ENCODE peak calls at places on chromosomes 12 and 14, in four cellular contexts. Y, I, U and O are unnamed samples.

GRCh38 chr14:105701456-105702274 is 175.3 kb downstream of the TMEM121 start:
- DNase-seq in Y (no peak), I (no peak), U (no peak), O (no peak)

GRCh38 chr12:132904718-132905328 is 17.4 kb upstream of the CHFR start:
- DNase-seq in I (peak), Y (peak), U (no peak), O (peak)

GRCh38 chr12:50887191-50887590 is 44.5 kb downstream of the TMPRSS12 start:
- DNase-seq in I (no peak), U (no peak), Y (peak), O (no peak)

GRCh38 chr12:58378038-58378437 is 436.7 kb downstream of the ATP23 start:
- DNase-seq in I (no peak), U (no peak), Y (no peak), O (no peak)

GRCh38 chr14:54175298-54175942 is 218.8 kb upstream of the BMP4 start:
- DNase-seq in U (peak), Y (peak), I (peak), O (peak)

GRCh38 chr12:88237954-88238353 is 95.8 kb downstream of the TMTC3 start:
- DNase-seq in U (peak), I (peak), Y (peak), O (no peak)

GRCh38 chr12:129532707-129533499 is 370.9 kb downstream of the TMEM132D start:
- DNase-seq in U (no peak), I (no peak), Y (no peak), O (no peak)

GRCh38 chr12:101474248-101474647 is 888 bp upstream of the SPIC start:
- DNase-seq in Y (no peak), U (no peak), I (no peak), O (no peak)

GRCh38 chr12:47822863-47823262 is 3.2 kb upstream of the HDAC7 start:
- DNase-seq in Y (peak), U (peak), I (no peak), O (no peak)

GRCh38 chr12:43038991-43039390 is 449.4 kb upstream of the PRICKLE1 start:
- DNase-seq in U (no peak), Y (no peak), I (peak), O (no peak)

GRCh38 chr14:95265106-95266094 is 54.3 kb downstream of the CLMN start:
- DNase-seq in Y (peak), U (peak), I (peak), O (peak)

GRCh38 chr14:87615822-87616679 is 376.9 kb downstream of the GALC start:
- DNase-seq in U (peak), Y (peak), I (peak), O (peak)
- H3K4me3 ChIP-seq in U (no peak), Y (no peak), I (no peak), O (no peak)

DNA sequence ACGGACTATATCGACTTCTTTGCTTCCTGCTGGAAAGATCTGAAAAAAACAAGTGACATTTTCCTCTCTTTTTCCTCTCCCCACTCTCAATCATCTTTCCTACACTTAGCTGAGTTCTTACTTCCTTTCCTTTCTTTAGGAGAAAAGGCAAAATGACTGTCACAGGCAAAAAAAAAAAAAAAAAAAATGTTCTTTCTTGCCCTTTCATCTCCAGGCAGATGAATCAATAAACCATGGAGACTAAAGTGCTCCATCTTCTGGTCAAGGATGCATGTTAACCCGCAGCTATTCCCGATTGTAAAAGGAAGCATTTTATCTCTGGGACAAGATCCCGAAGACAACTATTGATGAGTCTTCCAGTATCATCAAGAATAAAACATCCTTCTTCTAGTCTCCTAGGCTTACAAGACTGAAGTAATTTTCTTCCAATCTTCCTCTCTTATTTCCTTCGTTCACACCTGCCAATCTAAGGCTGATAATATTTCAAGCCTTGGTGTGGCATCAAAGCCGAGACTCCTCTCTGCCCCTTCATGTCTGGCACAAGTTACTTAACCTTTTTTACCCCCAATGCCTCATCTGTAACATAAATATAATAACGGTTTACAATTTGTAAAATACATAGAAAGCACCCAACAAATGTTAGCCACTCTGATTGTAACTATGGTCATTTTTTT is 94.2 kb upstream of the PLEKHG7 start:
- DNase-seq in U (peak), I (peak), Y (peak), O (no peak)
- TF ChIP-seq CTCF in U (peak), I (peak), Y (peak), O (no peak)

GRCh38 chr12:20444595-20445170 is 76.3 kb downstream of the PDE3A start:
- DNase-seq in Y (no peak), I (no peak), U (no peak), O (no peak)
- H3K4me3 ChIP-seq in Y (no peak), I (no peak), U (no peak), O (no peak)

DNA sequence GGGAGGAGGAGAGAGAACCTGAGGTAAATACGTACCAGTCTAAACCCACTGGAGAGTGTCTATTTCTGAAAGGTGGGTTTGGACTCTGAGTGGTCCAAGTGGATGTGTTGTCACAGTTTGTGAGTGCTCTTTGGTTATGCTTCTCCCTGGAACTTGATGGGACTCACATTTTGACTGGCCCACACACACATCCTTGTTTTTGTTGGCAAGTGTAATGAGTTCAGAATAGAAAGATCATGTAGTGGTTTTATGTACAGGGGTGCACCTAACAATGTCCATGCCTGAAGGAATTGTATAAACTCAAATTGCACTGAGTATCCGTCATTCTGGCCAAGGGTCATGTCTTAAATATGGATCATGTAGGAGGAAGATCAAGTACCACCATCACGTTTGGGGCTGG is 4.8 kb downstream of the PPFIBP1 start:
- DNase-seq in Y (no peak), I (peak), U (no peak), O (no peak)
- TF ChIP-seq CTCF in Y (no peak), I (no peak), U (no peak), O (no peak)

GRCh38 chr12:53981652-53982565 is 3.0 kb upstream of the HOXC10 start:
- DNase-seq in U (no peak), Y (peak), I (no peak), O (no peak)
- H3K4me3 ChIP-seq in U (no peak), Y (peak), I (no peak), O (no peak)

GRCh38 chr14:47044841-47045240 is 393.3 kb upstream of the RPL10L start:
- DNase-seq in U (peak), I (peak), Y (no peak), O (peak)

GRCh38 chr14:47039336-47039735 is 387.8 kb upstream of the RPL10L start:
- DNase-seq in U (no peak), I (no peak), Y (no peak), O (no peak)

GRCh38 chr14:47040490-47040889 is 388.9 kb upstream of the RPL10L start:
- DNase-seq in I (no peak), U (peak), Y (no peak), O (no peak)
- TF ChIP-seq CTCF in I (peak), U (peak), Y (no peak), O (no peak)

GRCh38 chr12:21942377-21942703 is 1.1 kb upstream of the ABCC9 start:
- DNase-seq in U (no peak), I (no peak), Y (no peak), O (no peak)
- H3K4me3 ChIP-seq in U (peak), I (peak), Y (peak), O (no peak)

GRCh38 chr12:79344855-79345840 is 345.6 kb downstream of the PAWR start:
- DNase-seq in Y (peak), I (peak), U (peak), O (no peak)
- TF ChIP-seq CTCF in Y (peak), I (peak), U (peak), O (no peak)

GRCh38 chr12:6791931-6792520 is 2.7 kb downstream of the CD4 start:
- DNase-seq in Y (no peak), I (no peak), U (no peak), O (no peak)
- H3K4me3 ChIP-seq in Y (no peak), I (no peak), U (no peak), O (peak)

GRCh38 chr12:97557116-97557515 is 94.5 kb downstream of the RMST start:
- DNase-seq in I (no peak), U (no peak), Y (no peak), O (no peak)

GRCh38 chr12:97560359-97560758 is 97.8 kb downstream of the RMST start:
- DNase-seq in Y (no peak), I (no peak), U (no peak), O (no peak)

GRCh38 chr12:97552410-97553050 is 89.9 kb downstream of the RMST start:
- DNase-seq in I (no peak), Y (no peak), U (peak), O (no peak)

GRCh38 chr12:97555547-97556200 is 93.1 kb downstream of the RMST start:
- DNase-seq in Y (no peak), I (peak), U (no peak), O (no peak)

DNA sequence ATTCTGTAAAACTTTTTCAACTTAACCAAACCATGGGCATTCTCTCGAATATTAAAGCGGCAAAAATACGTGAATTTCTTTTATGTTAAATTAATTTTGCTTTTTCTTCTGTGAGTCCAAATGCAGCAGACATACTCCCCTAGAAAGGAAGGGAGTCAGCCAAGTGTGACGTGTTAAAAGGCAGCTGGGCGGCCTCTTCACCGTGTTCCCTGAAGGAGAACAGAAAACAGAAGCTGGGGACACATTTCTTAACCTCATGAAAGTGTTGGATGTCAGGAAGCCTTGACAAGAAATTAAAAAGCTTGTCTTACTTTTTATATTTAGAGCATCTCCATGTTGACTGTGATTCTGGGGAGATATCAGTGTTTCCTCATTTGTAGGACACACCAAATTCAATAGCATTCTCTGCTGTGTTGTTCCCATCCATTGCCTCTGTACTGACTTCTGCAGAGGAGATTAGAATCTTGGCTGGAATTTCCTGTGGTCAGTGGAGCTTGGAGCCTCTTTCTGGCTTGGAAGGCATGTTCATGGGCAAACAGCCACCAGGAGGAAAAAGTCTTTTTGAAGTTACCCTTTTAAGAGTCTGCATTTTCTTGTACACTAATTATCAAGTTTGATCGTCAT is 93.7 kb downstream of the RMST start:
- DNase-seq in U (peak), Y (no peak), I (peak), O (peak)
- TF ChIP-seq CTCF in U (no peak), Y (no peak), I (no peak), O (no peak)